ENCODE peak calls at places on chromosomes 3 and 15, in ten cellular contexts. J, Y, B, L, P, H, T, E, G and I are unnamed samples.

GRCh38 chr3:46031747-46032146 is 4.5 kb upstream of the XCR1 start:
- DNase-seq in H (no peak), P (no peak), G (no peak), B (no peak), E (no peak), T (no peak), J (no peak), L (no peak), Y (no peak), I (no peak)

GRCh38 chr3:123020709-123021108 is 6.9 kb downstream of the SEMA5B start:
- DNase-seq in B (no peak), P (no peak), G (no peak), H (no peak), J (no peak), L (no peak), E (no peak), Y (no peak), T (no peak), I (no peak)

GRCh38 chr3:179196098-179196497 is 47.9 kb downstream of the PIK3CA start:
- DNase-seq in H (peak; percentile 30), B (peak; percentile 12), P (peak; percentile 83), T (no peak), L (peak; percentile 71), J (no peak), Y (no peak), E (peak; percentile 50), G (no peak), I (no peak)

GRCh38 chr3:112759681-112760080 is 87.0 kb downstream of the CD200R1L start:
- DNase-seq in B (no peak), T (no peak), L (no peak), Y (no peak), J (no peak), G (no peak), E (no peak), H (no peak), P (no peak), I (no peak)

GRCh38 chr3:128360243-128360642 is 106.4 kb downstream of the DNAJB8 start:
- DNase-seq in J (no peak), Y (no peak), P (no peak), L (no peak), G (no peak), B (no peak), T (no peak), E (no peak), H (no peak), I (no peak)

GRCh38 chr3:56428667-56429066 is 39.6 kb downstream of the ERC2 start:
- DNase-seq in B (no peak), G (no peak), P (no peak), Y (no peak), H (no peak), J (no peak), E (no peak), L (no peak), T (no peak), I (no peak)

GRCh38 chr15:70308011-70308761 is 210.5 kb upstream of the TLE3 start:
- DNase-seq in L (no peak), Y (no peak), P (no peak), J (no peak), E (peak; percentile 60), H (no peak), T (no peak), G (no peak), B (no peak), I (no peak)

GRCh38 chr3:37287776-37288175 is 113.4 kb upstream of the LRRFIP2 start:
- DNase-seq in H (no peak), B (no peak), G (no peak), Y (no peak), L (no peak), J (no peak), T (peak; percentile 33), P (no peak), E (no peak), I (no peak)

GRCh38 chr3:161349529-161350278 is 21.6 kb downstream of the SPTSSB start:
- DNase-seq in G (no peak), E (no peak), B (no peak), T (peak; percentile 99), J (no peak), L (peak; percentile 37), H (no peak), P (peak; percentile 89), Y (no peak), I (no peak)

GRCh38 chr15:40244961-40245523 is 6.2 kb downstream of the PAK6 start:
- DNase-seq in E (no peak), G (no peak), H (no peak), T (peak; percentile 91), J (no peak), Y (peak; percentile 25), L (no peak), B (no peak), P (no peak), I (no peak)

GRCh38 chr3:84977021-84977420 is 18.2 kb downstream of the CADM2 start:
- DNase-seq in T (no peak), L (no peak), J (no peak), G (no peak), Y (no peak), P (no peak), E (no peak), B (no peak), H (no peak), I (no peak)

GRCh38 chr3:124261301-124261700 is 269.4 kb upstream of the ROPN1 start:
- DNase-seq in J (no peak), G (no peak), T (peak; percentile 14), L (no peak), B (no peak), P (peak; percentile 25), H (no peak), E (no peak), Y (no peak), I (no peak)

GRCh38 chr15:25954398-25954797 is 91.3 kb upstream of the ATP10A start:
- DNase-seq in P (no peak), E (no peak), T (no peak), H (no peak), L (no peak), J (no peak), B (no peak), Y (no peak), G (no peak), I (no peak)

GRCh38 chr15:29331669-29332068 is 62.0 kb upstream of the NSMCE3 start:
- DNase-seq in T (peak; percentile 4), H (no peak), J (no peak), G (no peak), E (no peak), L (no peak), Y (no peak), B (no peak), P (no peak), I (no peak)

GRCh38 chr3:98027084-98027445 is 8.1 kb downstream of the GABRR3 start:
- DNase-seq in E (no peak), H (no peak), T (no peak), J (no peak), Y (no peak), B (no peak), G (no peak), L (no peak), P (no peak), I (no peak)

GRCh38 chr3:141875893-141876380 is 506 bp upstream of the ATP1B3 start:
- DNase-seq in L (no peak), J (peak; percentile 19), H (no peak), P (peak; percentile 41), T (peak; percentile 66), E (no peak), Y (peak; percentile 93), B (peak; percentile 81), G (peak; percentile 65), I (peak; percentile 62)

GRCh38 chr3:37974121-37974927 is 16.3 kb upstream of the VILL start:
- DNase-seq in E (peak; percentile 73), B (peak; percentile 80), L (no peak), J (peak; percentile 59), T (peak; percentile 67), Y (peak; percentile 90), H (no peak), P (peak; percentile 56), G (peak; percentile 83), I (peak; percentile 68)

GRCh38 chr3:78737988-78738387 is 1029.8 kb downstream of the ROBO1 start:
- DNase-seq in E (no peak), G (no peak), T (peak; percentile 64), P (no peak), J (no peak), B (no peak), H (no peak), L (no peak), Y (no peak), I (no peak)

GRCh38 chr3:49484471-49484870 is 14.4 kb downstream of the DAG1 start:
- DNase-seq in G (no peak), Y (no peak), B (no peak), J (no peak), E (no peak), L (no peak), H (no peak), P (no peak), T (no peak), I (no peak)

GRCh38 chr15:84033793-84034553 is 201.6 kb upstream of the GOLGA6L4 start:
- DNase-seq in P (no peak), L (no peak), H (no peak), B (no peak), G (no peak), Y (no peak), J (no peak), E (no peak), T (peak; percentile 5), I (no peak)

GRCh38 chr3:40713795-40714194 is 189.0 kb downstream of the ZNF621 start:
- DNase-seq in Y (no peak), B (peak; percentile 85), G (no peak), E (peak; percentile 8), P (no peak), H (peak; percentile 6), J (no peak), L (no peak), T (no peak), I (no peak)

GRCh38 chr3:66520716-66521115 is 19.9 kb upstream of the LRIG1 start:
- DNase-seq in L (no peak), Y (no peak), B (no peak), P (peak; percentile 22), J (no peak), T (no peak), E (no peak), H (no peak), G (no peak), I (no peak)
- TF ChIP-seq CTCF in L (no peak), Y (no peak), B (no peak), P (no peak), J (no peak), T (no peak), E (no peak), H (no peak), G (no peak), I (no peak)

GRCh38 chr15:100131321-100132224 is 210.2 kb downstream of the ADAMTS17 start:
- DNase-seq in E (peak; percentile 25), G (no peak), Y (peak; percentile 87), T (peak; percentile 32), P (peak; percentile 18), L (no peak), B (no peak), J (no peak), H (peak; percentile 31), I (peak; percentile 17)
- TF ChIP-seq CTCF in E (peak; percentile 24), G (peak; percentile 27), Y (peak; percentile 20), T (peak; percentile 35), P (peak; percentile 20), L (peak; percentile 63), B (no peak), J (peak; percentile 35), H (peak; percentile 53), I (no peak)

GRCh38 chr3:188370081-188370830 is 216.3 kb downstream of the LPP start:
- DNase-seq in P (no peak), T (peak; percentile 54), G (no peak), E (no peak), L (no peak), J (no peak), Y (no peak), H (no peak), B (no peak), I (no peak)
- TF ChIP-seq CTCF in P (no peak), T (no peak), G (no peak), E (no peak), L (no peak), J (no peak), Y (no peak), H (no peak), B (no peak), I (no peak)

GRCh38 chr3:172135766-172136729 is 96.7 kb downstream of the FNDC3B start:
- DNase-seq in L (peak; percentile 63), J (no peak), G (no peak), B (no peak), E (no peak), P (peak; percentile 94), Y (no peak), H (no peak), T (peak; percentile 85), I (no peak)
- TF ChIP-seq CTCF in L (no peak), J (no peak), G (no peak), B (no peak), E (no peak), P (peak; percentile 29), Y (no peak), H (no peak), T (no peak), I (no peak)